ENCODE peak calls at places on chromosomes 12 and 14, in four cellular contexts. One of them, this sample, is unnamed.

GRCh38 chr14:104293851-104294627 is 155.7 kb downstream of the KIF26A start:
- DNase-seq in K562: no peak
- DNase-seq in GM12878: no peak
- DNase-seq in HepG2: no peak
- DNase-seq in this sample: no peak

GRCh38 chr12:72271401-72271740 is 799 bp upstream of the TRHDE start:
- DNase-seq in K562: no peak
- DNase-seq in GM12878: no peak
- DNase-seq in HepG2: no peak
- DNase-seq in this sample: peak

GRCh38 chr12:127125607-127126259 is 1141.2 kb upstream of the TMEM132C start:
- DNase-seq in K562: peak
- DNase-seq in GM12878: peak
- DNase-seq in HepG2: no peak
- DNase-seq in this sample: no peak

GRCh38 chr12:45257185-45257585 is 41.3 kb downstream of the ANO6 start:
- DNase-seq in K562: no peak
- DNase-seq in GM12878: no peak
- DNase-seq in HepG2: no peak
- DNase-seq in this sample: no peak

GRCh38 chr14:90658541-90658967 is 157.7 kb downstream of the TTC7B start:
- DNase-seq in K562: peak
- DNase-seq in GM12878: no peak
- DNase-seq in HepG2: no peak
- DNase-seq in this sample: no peak

GRCh38 chr14:102883028-102883953 is 39.2 kb upstream of the AMN start:
- DNase-seq in K562: no peak
- DNase-seq in GM12878: no peak
- DNase-seq in HepG2: no peak
- DNase-seq in this sample: no peak

GRCh38 chr12:121205491-121205890 is 4.4 kb upstream of the P2RX4 start:
- DNase-seq in K562: no peak
- DNase-seq in GM12878: no peak
- DNase-seq in HepG2: no peak
- DNase-seq in this sample: no peak

GRCh38 chr12:47237751-47238211 is 158.0 kb upstream of the AMIGO2 start:
- DNase-seq in K562: no peak
- DNase-seq in GM12878: no peak
- DNase-seq in HepG2: no peak
- DNase-seq in this sample: no peak

GRCh38 chr12:56208014-56208413 is 13.7 kb downstream of the RNF41 start:
- DNase-seq in K562: no peak
- DNase-seq in GM12878: no peak
- DNase-seq in HepG2: no peak
- DNase-seq in this sample: no peak

GRCh38 chr14:21723431-21724045 is 49.9 kb upstream of the OR4E1 start:
- DNase-seq in K562: peak
- DNase-seq in GM12878: no peak
- DNase-seq in HepG2: peak
- DNase-seq in this sample: peak

GRCh38 chr14:92719421-92719820 is 29.0 kb downstream of the LGMN start:
- DNase-seq in K562: no peak
- DNase-seq in GM12878: no peak
- DNase-seq in HepG2: no peak
- DNase-seq in this sample: no peak

GRCh38 chr14:93712838-93713724 is 75.2 kb downstream of the PRIMA1 start:
- DNase-seq in K562: no peak
- DNase-seq in GM12878: no peak
- DNase-seq in HepG2: no peak
- DNase-seq in this sample: no peak

GRCh38 chr12:47935196-47935595 is 28.2 kb upstream of the TMEM106C start:
- DNase-seq in K562: no peak
- DNase-seq in GM12878: no peak
- DNase-seq in HepG2: peak
- DNase-seq in this sample: no peak

DNA sequence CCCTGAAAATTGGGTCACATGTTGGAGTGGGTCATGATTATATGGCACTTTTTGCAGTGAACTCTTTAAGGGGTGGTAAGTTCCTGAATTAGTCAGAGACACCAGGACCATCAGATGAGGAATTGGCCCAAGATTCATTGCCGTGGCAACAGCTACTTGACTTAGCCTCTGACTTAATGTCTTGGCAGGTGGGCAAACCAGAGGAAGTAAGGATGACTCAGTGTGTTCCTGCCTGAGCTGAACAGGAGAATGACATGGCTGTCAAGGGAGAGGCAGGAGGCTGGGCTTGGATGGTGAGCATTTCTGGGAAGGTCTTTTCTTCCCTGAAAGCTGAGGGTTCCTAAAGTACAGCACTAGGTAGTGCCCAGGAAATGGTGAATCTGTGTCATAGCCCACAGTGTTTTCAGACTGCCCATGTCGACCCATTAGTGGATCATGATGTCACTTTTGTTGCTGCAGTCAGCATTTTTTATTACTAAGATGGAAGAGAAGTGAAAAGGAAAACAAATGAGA is 170.1 kb upstream of the PWP1 start:
- DNase-seq in K562: no peak
- DNase-seq in GM12878: no peak
- DNase-seq in HepG2: no peak
- DNase-seq in this sample: no peak
- TF ChIP-seq FOXM1 in K562: no peak
- TF ChIP-seq FOXM1 in GM12878: no peak
- TF ChIP-seq FOXM1 in HepG2: no peak
- TF ChIP-seq FOXM1 in this sample: no peak

DNA sequence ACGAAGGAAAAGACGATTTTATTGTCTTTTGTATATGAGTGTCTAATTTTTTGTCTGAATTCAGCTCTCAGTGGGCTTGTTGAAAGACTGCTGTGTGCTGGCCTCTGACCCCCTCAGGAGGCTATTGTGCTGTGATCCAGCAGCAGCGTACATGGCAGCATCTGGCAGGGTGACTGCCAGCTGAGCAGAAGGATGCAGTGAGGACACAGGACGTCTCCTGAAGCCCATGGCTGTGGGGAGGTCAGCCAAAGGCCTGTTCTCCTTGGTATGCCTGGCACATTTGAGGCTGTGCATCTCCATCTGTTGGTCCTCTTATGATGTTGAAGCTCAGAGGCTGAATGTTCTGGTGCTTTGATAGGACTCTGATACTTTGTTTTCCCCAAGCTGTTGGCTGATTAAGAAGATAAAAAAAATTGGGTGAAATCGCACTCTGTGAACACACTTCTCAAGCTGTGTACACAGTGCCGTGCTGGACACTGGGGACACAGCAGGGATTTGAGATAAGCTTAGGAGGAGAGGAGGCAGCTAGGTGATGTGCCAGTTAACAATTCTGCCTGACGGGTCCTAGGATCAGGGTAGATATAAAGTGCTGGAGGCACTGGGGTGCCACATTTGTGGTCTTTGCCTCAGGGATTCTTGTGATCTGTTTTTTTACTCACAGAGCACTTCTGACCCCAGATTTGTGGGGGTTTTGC is 37.5 kb downstream of the EID3 start:
- DNase-seq in K562: no peak
- DNase-seq in GM12878: no peak
- DNase-seq in HepG2: no peak
- DNase-seq in this sample: no peak
- TF ChIP-seq TARDBP in K562: no peak
- TF ChIP-seq TARDBP in GM12878: no peak
- TF ChIP-seq TARDBP in HepG2: no peak
- TF ChIP-seq TARDBP in this sample: no peak

DNA sequence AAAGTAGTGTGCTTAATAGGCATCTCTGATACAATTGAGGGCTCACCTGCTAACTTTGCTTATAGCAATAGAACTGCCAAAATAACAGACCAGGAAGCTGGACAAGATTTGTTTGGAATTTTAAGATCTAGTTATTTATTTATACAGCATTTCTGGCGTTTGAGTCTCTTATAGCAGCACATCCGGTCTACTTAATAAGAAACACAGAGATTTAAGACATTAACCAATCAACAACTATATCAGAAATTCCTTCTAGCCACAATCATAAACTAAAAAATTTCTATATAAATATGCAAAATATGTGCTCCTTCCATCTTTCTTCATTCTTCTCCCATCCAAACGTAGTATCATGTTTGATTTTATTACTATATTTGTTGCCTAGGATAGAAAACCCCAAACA is 2.6 kb downstream of the RTN1 start:
- DNase-seq in K562: no peak
- DNase-seq in GM12878: no peak
- DNase-seq in HepG2: no peak
- DNase-seq in this sample: no peak
- TF ChIP-seq FOXM1 in K562: no peak
- TF ChIP-seq FOXM1 in GM12878: no peak
- TF ChIP-seq FOXM1 in HepG2: no peak
- TF ChIP-seq FOXM1 in this sample: no peak

GRCh38 chr14:36952702-36953101 is 219.7 kb downstream of the SLC25A21 start:
- DNase-seq in K562: no peak
- DNase-seq in GM12878: no peak
- DNase-seq in HepG2: no peak
- DNase-seq in this sample: no peak
- TF ChIP-seq TARDBP in K562: no peak
- TF ChIP-seq TARDBP in GM12878: no peak
- TF ChIP-seq TARDBP in HepG2: no peak
- TF ChIP-seq TARDBP in this sample: no peak

GRCh38 chr14:52077261-52077984 is 8.6 kb upstream of the NID2 start:
- DNase-seq in K562: no peak
- DNase-seq in GM12878: no peak
- DNase-seq in HepG2: no peak
- DNase-seq in this sample: no peak

GRCh38 chr14:52076334-52076733 is 7.5 kb upstream of the NID2 start:
- DNase-seq in K562: no peak
- DNase-seq in GM12878: no peak
- DNase-seq in HepG2: no peak
- DNase-seq in this sample: no peak

GRCh38 chr14:52078721-52079120 is 9.9 kb upstream of the NID2 start:
- DNase-seq in K562: no peak
- DNase-seq in GM12878: no peak
- DNase-seq in HepG2: no peak
- DNase-seq in this sample: no peak

GRCh38 chr14:52079239-52079956 is 10.5 kb upstream of the NID2 start:
- DNase-seq in K562: no peak
- DNase-seq in GM12878: no peak
- DNase-seq in HepG2: peak
- DNase-seq in this sample: no peak

DNA sequence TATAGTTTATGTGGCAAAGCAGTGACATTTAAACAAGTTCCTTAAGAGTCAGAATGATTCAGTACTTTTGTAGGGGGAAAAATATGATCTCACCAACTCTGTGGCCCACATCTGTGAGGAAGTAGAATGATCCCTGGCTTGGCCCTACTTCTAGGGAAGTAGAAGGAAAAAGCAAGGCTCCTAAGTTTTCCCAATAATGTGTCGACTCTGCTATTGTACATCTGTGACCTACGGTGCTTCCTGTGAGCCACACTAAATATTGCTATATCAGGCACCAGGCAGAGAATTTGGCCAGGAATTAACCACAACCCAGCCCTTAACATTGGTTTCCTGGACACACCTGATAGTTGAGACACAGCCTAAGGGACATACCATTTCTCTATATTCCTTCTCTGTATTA is 9.2 kb upstream of the NID2 start:
- DNase-seq in K562: no peak
- DNase-seq in GM12878: no peak
- DNase-seq in HepG2: no peak
- DNase-seq in this sample: no peak
- TF ChIP-seq FOXM1 in K562: no peak
- TF ChIP-seq FOXM1 in GM12878: no peak
- TF ChIP-seq FOXM1 in HepG2: no peak
- TF ChIP-seq FOXM1 in this sample: no peak

GRCh38 chr14:56119221-56119967 is 1.2 kb downstream of the PELI2 start:
- DNase-seq in K562: peak
- DNase-seq in GM12878: no peak
- DNase-seq in HepG2: no peak
- DNase-seq in this sample: peak
- TF ChIP-seq TARDBP in K562: no peak
- TF ChIP-seq TARDBP in GM12878: no peak
- TF ChIP-seq TARDBP in HepG2: no peak
- TF ChIP-seq TARDBP in this sample: no peak

DNA sequence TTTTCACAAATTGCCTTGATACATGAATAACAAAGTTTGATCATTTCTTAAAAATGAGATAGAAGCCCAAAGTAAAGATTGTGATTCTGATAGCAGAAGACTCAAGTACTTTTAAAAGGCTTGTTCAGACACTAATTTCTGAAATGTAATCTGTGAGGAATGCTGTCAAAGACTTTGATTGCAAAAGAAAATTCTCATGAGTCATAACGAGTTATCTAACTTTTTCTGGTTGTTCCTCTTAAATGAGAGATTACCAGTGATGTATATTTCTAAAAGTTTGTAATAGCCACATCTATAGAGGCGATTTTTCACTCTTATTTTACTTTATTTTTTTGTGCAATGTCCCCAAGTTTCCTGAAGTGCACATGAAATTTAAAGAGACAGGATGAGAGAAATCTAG is 7.0 kb downstream of the PYGL start:
- DNase-seq in K562: no peak
- DNase-seq in GM12878: no peak
- DNase-seq in HepG2: no peak
- DNase-seq in this sample: no peak
- TF ChIP-seq FOXM1 in K562: no peak
- TF ChIP-seq FOXM1 in GM12878: no peak
- TF ChIP-seq FOXM1 in HepG2: no peak
- TF ChIP-seq FOXM1 in this sample: no peak

This sample was measured in HEK293T.